ENCODE peak calls at places on chromosome 13, in nine cellular contexts. One of them, this sample, is unnamed.

GRCh38 chr13:102591988-102592781 is 4.6 kb upstream of the TPP2 start:
- DNase-seq in GM23338: peak
- DNase-seq in stomach: peak
- DNase-seq in spleen: peak
- DNase-seq in GM12878: peak
- DNase-seq in prostate gland: peak
- DNase-seq in SK-N-SH: peak
- DNase-seq in vagina: no peak
- DNase-seq in HCT116: peak
- DNase-seq in this sample: peak

GRCh38 chr13:25249001-25249543 is 38.2 kb downstream of the MTMR6 start:
- DNase-seq in GM23338: peak
- DNase-seq in stomach: no peak
- DNase-seq in spleen: no peak
- DNase-seq in GM12878: peak
- DNase-seq in prostate gland: no peak
- DNase-seq in SK-N-SH: peak
- DNase-seq in vagina: no peak
- DNase-seq in HCT116: no peak
- DNase-seq in this sample: no peak

GRCh38 chr13:66887088-66887487 is 343.0 kb downstream of the PCDH9 start:
- DNase-seq in GM23338: no peak
- DNase-seq in stomach: no peak
- DNase-seq in spleen: no peak
- DNase-seq in GM12878: peak
- DNase-seq in prostate gland: no peak
- DNase-seq in SK-N-SH: peak
- DNase-seq in vagina: no peak
- DNase-seq in HCT116: no peak
- DNase-seq in this sample: no peak

GRCh38 chr13:47044842-47045241 is 148.0 kb upstream of the HTR2A start:
- DNase-seq in GM23338: no peak
- DNase-seq in stomach: no peak
- DNase-seq in spleen: no peak
- DNase-seq in GM12878: no peak
- DNase-seq in prostate gland: no peak
- DNase-seq in SK-N-SH: no peak
- DNase-seq in vagina: no peak
- DNase-seq in HCT116: no peak
- DNase-seq in this sample: no peak

GRCh38 chr13:112991611-112992010 is 22.6 kb downstream of the MCF2L start:
- DNase-seq in GM23338: no peak
- DNase-seq in stomach: no peak
- DNase-seq in spleen: no peak
- DNase-seq in GM12878: no peak
- DNase-seq in prostate gland: no peak
- DNase-seq in SK-N-SH: no peak
- DNase-seq in vagina: no peak
- DNase-seq in HCT116: no peak
- DNase-seq in this sample: no peak

GRCh38 chr13:45695198-45695730 is 6.9 kb upstream of the CBY2 start:
- DNase-seq in GM23338: no peak
- DNase-seq in stomach: no peak
- DNase-seq in spleen: no peak
- DNase-seq in GM12878: peak
- DNase-seq in prostate gland: no peak
- DNase-seq in SK-N-SH: no peak
- DNase-seq in vagina: no peak
- DNase-seq in HCT116: no peak
- DNase-seq in this sample: no peak

GRCh38 chr13:112624602-112625430 is 36.9 kb upstream of the TUBGCP3 start:
- DNase-seq in GM23338: no peak
- DNase-seq in stomach: no peak
- DNase-seq in spleen: peak
- DNase-seq in GM12878: no peak
- DNase-seq in prostate gland: no peak
- DNase-seq in SK-N-SH: no peak
- DNase-seq in vagina: no peak
- DNase-seq in HCT116: no peak
- DNase-seq in this sample: peak

GRCh38 chr13:29550589-29550988 is 44.9 kb downstream of the SLC7A1 start:
- DNase-seq in GM23338: no peak
- DNase-seq in stomach: no peak
- DNase-seq in spleen: no peak
- DNase-seq in GM12878: no peak
- DNase-seq in prostate gland: no peak
- DNase-seq in SK-N-SH: no peak
- DNase-seq in vagina: no peak
- DNase-seq in HCT116: no peak
- DNase-seq in this sample: no peak

GRCh38 chr13:27921961-27922910 is 2.4 kb downstream of the PDX1 start:
- DNase-seq in GM23338: peak
- DNase-seq in stomach: no peak
- DNase-seq in spleen: no peak
- DNase-seq in GM12878: no peak
- DNase-seq in prostate gland: no peak
- DNase-seq in SK-N-SH: peak
- DNase-seq in vagina: no peak
- DNase-seq in HCT116: no peak
- DNase-seq in this sample: no peak

GRCh38 chr13:46295531-46296464 is 84.1 kb downstream of the LRRC63 start:
- DNase-seq in GM23338: no peak
- DNase-seq in stomach: peak
- DNase-seq in spleen: no peak
- DNase-seq in GM12878: peak
- DNase-seq in prostate gland: no peak
- DNase-seq in SK-N-SH: no peak
- DNase-seq in vagina: no peak
- DNase-seq in HCT116: no peak
- DNase-seq in this sample: peak

GRCh38 chr13:23715762-23716235 is 145.6 kb downstream of the TNFRSF19 start:
- DNase-seq in GM23338: peak
- DNase-seq in stomach: peak
- DNase-seq in spleen: no peak
- DNase-seq in GM12878: no peak
- DNase-seq in prostate gland: no peak
- DNase-seq in SK-N-SH: no peak
- DNase-seq in vagina: no peak
- DNase-seq in HCT116: peak
- DNase-seq in this sample: no peak

GRCh38 chr13:50133277-50133953 is 118.2 kb downstream of the KCNRG start:
- DNase-seq in GM23338: peak
- DNase-seq in stomach: no peak
- DNase-seq in spleen: no peak
- DNase-seq in GM12878: no peak
- DNase-seq in prostate gland: no peak
- DNase-seq in SK-N-SH: no peak
- DNase-seq in vagina: no peak
- DNase-seq in HCT116: no peak
- DNase-seq in this sample: no peak

GRCh38 chr13:83880275-83881027 is 1.8 kb downstream of the SLITRK1 start:
- DNase-seq in GM23338: peak
- DNase-seq in stomach: no peak
- DNase-seq in spleen: no peak
- DNase-seq in GM12878: no peak
- DNase-seq in prostate gland: no peak
- DNase-seq in SK-N-SH: no peak
- DNase-seq in vagina: no peak
- DNase-seq in HCT116: no peak
- DNase-seq in this sample: no peak

GRCh38 chr13:69124996-69125395 is 982.6 kb upstream of the ATXN8OS start:
- DNase-seq in GM23338: no peak
- DNase-seq in stomach: no peak
- DNase-seq in spleen: no peak
- DNase-seq in GM12878: no peak
- DNase-seq in prostate gland: no peak
- DNase-seq in SK-N-SH: no peak
- DNase-seq in vagina: no peak
- DNase-seq in HCT116: no peak
- DNase-seq in this sample: no peak

GRCh38 chr13:73879346-73880020 is 254.7 kb downstream of the KLF12 start:
- DNase-seq in GM23338: no peak
- DNase-seq in stomach: no peak
- DNase-seq in spleen: no peak
- DNase-seq in GM12878: no peak
- DNase-seq in prostate gland: no peak
- DNase-seq in SK-N-SH: no peak
- DNase-seq in vagina: no peak
- DNase-seq in HCT116: no peak
- DNase-seq in this sample: no peak

GRCh38 chr13:24161010-24161775 is 673 bp downstream of the SPATA13 start:
- DNase-seq in GM23338: peak
- DNase-seq in stomach: peak
- DNase-seq in spleen: peak
- DNase-seq in GM12878: no peak
- DNase-seq in prostate gland: peak
- DNase-seq in SK-N-SH: peak
- DNase-seq in vagina: no peak
- DNase-seq in HCT116: no peak
- DNase-seq in this sample: peak

GRCh38 chr13:51781246-51782022 is 22.5 kb downstream of the DHRS12 start:
- DNase-seq in GM23338: peak
- DNase-seq in stomach: peak
- DNase-seq in spleen: no peak
- DNase-seq in GM12878: no peak
- DNase-seq in prostate gland: no peak
- DNase-seq in SK-N-SH: peak
- DNase-seq in vagina: no peak
- DNase-seq in HCT116: peak
- DNase-seq in this sample: no peak

GRCh38 chr13:102597029-102598015 is 536 bp downstream of the TPP2 start:
- DNase-seq in GM23338: peak
- DNase-seq in stomach: no peak
- DNase-seq in spleen: no peak
- DNase-seq in GM12878: no peak
- DNase-seq in prostate gland: no peak
- DNase-seq in SK-N-SH: peak
- DNase-seq in vagina: no peak
- DNase-seq in HCT116: no peak
- DNase-seq in this sample: peak

GRCh38 chr13:24679686-24680085 is 522 bp upstream of the ATP12A start:
- DNase-seq in GM23338: no peak
- DNase-seq in stomach: no peak
- DNase-seq in spleen: no peak
- DNase-seq in GM12878: no peak
- DNase-seq in prostate gland: no peak
- DNase-seq in SK-N-SH: no peak
- DNase-seq in vagina: no peak
- DNase-seq in HCT116: no peak
- DNase-seq in this sample: no peak

GRCh38 chr13:45909724-45910123 is 58.2 kb upstream of the SIAH3 start:
- DNase-seq in GM23338: no peak
- DNase-seq in stomach: no peak
- DNase-seq in spleen: no peak
- DNase-seq in GM12878: no peak
- DNase-seq in prostate gland: no peak
- DNase-seq in SK-N-SH: no peak
- DNase-seq in vagina: no peak
- DNase-seq in HCT116: no peak
- DNase-seq in this sample: no peak

GRCh38 chr13:30409911-30410704 is 12.2 kb upstream of the UBE2L5 start:
- DNase-seq in GM23338: no peak
- DNase-seq in stomach: no peak
- DNase-seq in spleen: no peak
- DNase-seq in GM12878: no peak
- DNase-seq in prostate gland: no peak
- DNase-seq in SK-N-SH: no peak
- DNase-seq in vagina: no peak
- DNase-seq in HCT116: no peak
- DNase-seq in this sample: no peak

GRCh38 chr13:41196620-41197019 is 2.3 kb upstream of the KBTBD7 start:
- DNase-seq in GM23338: peak
- DNase-seq in stomach: no peak
- DNase-seq in spleen: no peak
- DNase-seq in GM12878: no peak
- DNase-seq in prostate gland: no peak
- DNase-seq in SK-N-SH: no peak
- DNase-seq in vagina: no peak
- DNase-seq in HCT116: no peak
- DNase-seq in this sample: no peak
- TF ChIP-seq CTCF in GM23338: peak
- TF ChIP-seq CTCF in stomach: no peak
- TF ChIP-seq CTCF in spleen: no peak
- TF ChIP-seq CTCF in GM12878: peak
- TF ChIP-seq CTCF in prostate gland: no peak
- TF ChIP-seq CTCF in SK-N-SH: peak
- TF ChIP-seq CTCF in vagina: no peak
- TF ChIP-seq CTCF in HCT116: peak
- TF ChIP-seq CTCF in this sample: no peak

DNA sequence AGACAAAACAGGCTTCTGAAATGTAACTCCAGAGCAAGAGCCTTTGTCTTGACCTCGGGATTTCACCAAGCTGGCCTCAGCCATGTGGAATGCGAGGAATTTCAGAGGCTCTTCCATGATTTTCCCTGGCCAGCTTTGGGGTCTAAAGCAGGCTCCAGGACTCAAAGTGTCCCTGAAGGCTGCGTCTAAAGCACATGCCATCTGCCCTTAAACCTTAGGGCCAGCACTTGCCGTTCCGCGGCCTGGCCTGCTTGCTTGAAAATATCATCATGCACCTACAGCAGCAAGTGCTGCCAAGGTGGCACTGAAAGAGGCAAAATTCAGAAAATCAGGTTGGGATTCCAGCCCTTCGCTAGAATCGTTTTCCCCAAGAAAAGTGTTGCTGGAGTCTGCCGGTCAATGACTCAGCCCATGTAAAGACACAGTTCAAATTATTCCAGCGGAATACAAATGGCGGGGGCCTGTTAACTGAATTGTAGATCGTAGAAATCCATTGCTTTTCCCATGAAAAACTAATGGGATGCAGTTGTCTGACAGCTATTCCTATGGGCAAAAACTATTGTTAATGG is 105.7 kb upstream of the RAP2A start:
- DNase-seq in GM23338: peak
- DNase-seq in stomach: no peak
- DNase-seq in spleen: no peak
- DNase-seq in GM12878: no peak
- DNase-seq in prostate gland: no peak
- DNase-seq in SK-N-SH: no peak
- DNase-seq in vagina: no peak
- DNase-seq in HCT116: no peak
- DNase-seq in this sample: no peak
- TF ChIP-seq POLR2AphosphoS5 in GM23338: no peak
- TF ChIP-seq POLR2AphosphoS5 in stomach: no peak
- TF ChIP-seq POLR2AphosphoS5 in spleen: no peak
- TF ChIP-seq POLR2AphosphoS5 in GM12878: no peak
- TF ChIP-seq POLR2AphosphoS5 in prostate gland: no peak
- TF ChIP-seq POLR2AphosphoS5 in SK-N-SH: no peak
- TF ChIP-seq POLR2AphosphoS5 in vagina: no peak
- TF ChIP-seq POLR2AphosphoS5 in HCT116: no peak
- TF ChIP-seq POLR2AphosphoS5 in this sample: no peak

GRCh38 chr13:33349314-33349995 is 63.9 kb upstream of the STARD13 start:
- DNase-seq in GM23338: peak
- DNase-seq in stomach: no peak
- DNase-seq in spleen: no peak
- DNase-seq in GM12878: no peak
- DNase-seq in prostate gland: no peak
- DNase-seq in SK-N-SH: no peak
- DNase-seq in vagina: no peak
- DNase-seq in HCT116: no peak
- DNase-seq in this sample: peak
- TF ChIP-seq CTCF in GM23338: no peak
- TF ChIP-seq CTCF in stomach: no peak
- TF ChIP-seq CTCF in spleen: no peak
- TF ChIP-seq CTCF in GM12878: no peak
- TF ChIP-seq CTCF in prostate gland: no peak
- TF ChIP-seq CTCF in SK-N-SH: no peak
- TF ChIP-seq CTCF in vagina: no peak
- TF ChIP-seq CTCF in HCT116: no peak
- TF ChIP-seq CTCF in this sample: no peak

GRCh38 chr13:87535911-87536310 is 135.3 kb upstream of the SLITRK5 start:
- DNase-seq in GM23338: no peak
- DNase-seq in stomach: no peak
- DNase-seq in spleen: no peak
- DNase-seq in GM12878: no peak
- DNase-seq in prostate gland: no peak
- DNase-seq in SK-N-SH: no peak
- DNase-seq in vagina: no peak
- DNase-seq in HCT116: no peak
- DNase-seq in this sample: no peak
- TF ChIP-seq POLR2AphosphoS5 in GM23338: no peak
- TF ChIP-seq POLR2AphosphoS5 in stomach: no peak
- TF ChIP-seq POLR2AphosphoS5 in spleen: no peak
- TF ChIP-seq POLR2AphosphoS5 in GM12878: no peak
- TF ChIP-seq POLR2AphosphoS5 in prostate gland: no peak
- TF ChIP-seq POLR2AphosphoS5 in SK-N-SH: no peak
- TF ChIP-seq POLR2AphosphoS5 in vagina: no peak
- TF ChIP-seq POLR2AphosphoS5 in HCT116: no peak
- TF ChIP-seq POLR2AphosphoS5 in this sample: no peak

This sample was measured in transverse colon.